ENCODE peak calls at places on chromosomes 3 and 15, in five cellular contexts. E is kidney tubule cell; R is AG09319; L is activated CD8-positive, alpha-beta memory T cell treated with anti-CD3 and anti-CD28 coated beads for 24 hours; N is MV-4-11. S is an unnamed sample.

GRCh38 chr3:112752092-112752512 is 94.6 kb downstream of the CD200R1L start:
- DNase-seq in E (peak; percentile 77), R (peak; percentile 41), L (no peak), N (no peak), S (no peak)

GRCh38 chr3:33174095-33174494 is 44.5 kb downstream of the SUSD5 start:
- DNase-seq in E (no peak), R (no peak), L (no peak), N (no peak), S (no peak)

GRCh38 chr3:141651405-141651804 is 86.7 kb upstream of the RNF7 start:
- DNase-seq in E (no peak), R (no peak), L (no peak), N (no peak), S (no peak)

GRCh38 chr3:77539677-77540076 is 499.8 kb downstream of the ROBO2 start:
- DNase-seq in E (peak; percentile 10), R (no peak), L (no peak), N (no peak), S (no peak)

GRCh38 chr3:63386568-63386967 is 108.5 kb downstream of the SYNPR start:
- DNase-seq in E (peak; percentile 67), R (no peak), L (no peak), N (no peak), S (no peak)

GRCh38 chr15:67433495-67434099 is 87.3 kb upstream of the C15orf61 start:
- DNase-seq in E (peak; percentile 55), R (peak; percentile 18), L (peak; percentile 64), N (peak; percentile 44), S (no peak)

GRCh38 chr3:10303785-10304184 is 11.0 kb upstream of the GHRL start:
- DNase-seq in E (no peak), R (no peak), L (no peak), N (no peak), S (no peak)

GRCh38 chr15:38065721-38066120 is 131.3 kb downstream of the TMCO5A start:
- DNase-seq in E (no peak), R (no peak), L (no peak), N (no peak), S (no peak)